ENCODE peak calls at places on chromosome 15, in six cellular contexts. One of them, this sample, is unnamed.

GRCh38 chr15:75921732-75922703 is 18.3 kb downstream of the FBXO22 start:
- DNase-seq in psoas muscle: peak; percentile 17
- DNase-seq in neuronal stem cell: no peak
- DNase-seq in CD8-positive, alpha-beta T cell: no peak
- DNase-seq in neural progenitor cell: peak; percentile 67
- DNase-seq in fibroblast of lung: peak; percentile 60
- DNase-seq in this sample: peak; percentile 44

GRCh38 chr15:84734794-84735479 is 13.5 kb upstream of the ZNF592 start:
- DNase-seq in psoas muscle: no peak
- DNase-seq in neuronal stem cell: no peak
- DNase-seq in CD8-positive, alpha-beta T cell: peak; percentile 78
- DNase-seq in neural progenitor cell: peak; percentile 71
- DNase-seq in fibroblast of lung: peak; percentile 83
- DNase-seq in this sample: peak; percentile 95

GRCh38 chr15:31352283-31352880 is 25.7 kb downstream of the KLF13 start:
- DNase-seq in psoas muscle: peak; percentile 68
- DNase-seq in neuronal stem cell: no peak
- DNase-seq in CD8-positive, alpha-beta T cell: no peak
- DNase-seq in neural progenitor cell: no peak
- DNase-seq in fibroblast of lung: peak; percentile 17
- DNase-seq in this sample: no peak

GRCh38 chr15:63509933-63510547 is 5.6 kb downstream of the USP3 start:
- DNase-seq in psoas muscle: no peak
- DNase-seq in neuronal stem cell: no peak
- DNase-seq in CD8-positive, alpha-beta T cell: no peak
- DNase-seq in neural progenitor cell: no peak
- DNase-seq in fibroblast of lung: peak; percentile 83
- DNase-seq in this sample: no peak

GRCh38 chr15:68672781-68673205 is 94.0 kb downstream of the CORO2B start:
- DNase-seq in psoas muscle: no peak
- DNase-seq in neuronal stem cell: no peak
- DNase-seq in CD8-positive, alpha-beta T cell: no peak
- DNase-seq in neural progenitor cell: peak; percentile 68
- DNase-seq in fibroblast of lung: peak; percentile 3
- DNase-seq in this sample: no peak

GRCh38 chr15:96625251-96625650 is 294.8 kb downstream of the NR2F2 start:
- DNase-seq in psoas muscle: no peak
- DNase-seq in neuronal stem cell: no peak
- DNase-seq in CD8-positive, alpha-beta T cell: no peak
- DNase-seq in neural progenitor cell: no peak
- DNase-seq in fibroblast of lung: peak; percentile 12
- DNase-seq in this sample: no peak

GRCh38 chr15:55628369-55628730 is 40.2 kb upstream of the PYGO1 start:
- DNase-seq in psoas muscle: no peak
- DNase-seq in neuronal stem cell: no peak
- DNase-seq in CD8-positive, alpha-beta T cell: no peak
- DNase-seq in neural progenitor cell: no peak
- DNase-seq in fibroblast of lung: peak; percentile 2
- DNase-seq in this sample: no peak

GRCh38 chr15:78420220-78420619 is 17.8 kb upstream of the IREB2 start:
- DNase-seq in psoas muscle: no peak
- DNase-seq in neuronal stem cell: no peak
- DNase-seq in CD8-positive, alpha-beta T cell: no peak
- DNase-seq in neural progenitor cell: no peak
- DNase-seq in fibroblast of lung: no peak
- DNase-seq in this sample: no peak

GRCh38 chr15:49235446-49236207 is 65.6 kb downstream of the GALK2 start:
- DNase-seq in psoas muscle: peak; percentile 30
- DNase-seq in neuronal stem cell: peak; percentile 57
- DNase-seq in CD8-positive, alpha-beta T cell: peak; percentile 39
- DNase-seq in neural progenitor cell: peak; percentile 79
- DNase-seq in fibroblast of lung: peak; percentile 76
- DNase-seq in this sample: no peak

GRCh38 chr15:100918034-100918689 is 995 bp upstream of the LRRK1 start:
- DNase-seq in psoas muscle: peak; percentile 82
- DNase-seq in neuronal stem cell: peak; percentile 59
- DNase-seq in CD8-positive, alpha-beta T cell: peak; percentile 56
- DNase-seq in neural progenitor cell: peak; percentile 88
- DNase-seq in fibroblast of lung: peak; percentile 69
- DNase-seq in this sample: peak; percentile 89

GRCh38 chr15:77656294-77656693 is 23.6 kb upstream of the LINGO1 start:
- DNase-seq in psoas muscle: no peak
- DNase-seq in neuronal stem cell: no peak
- DNase-seq in CD8-positive, alpha-beta T cell: no peak
- DNase-seq in neural progenitor cell: no peak
- DNase-seq in fibroblast of lung: no peak
- DNase-seq in this sample: no peak

GRCh38 chr15:78004919-78005634 is 72.4 kb downstream of the TBC1D2B start:
- DNase-seq in psoas muscle: peak; percentile 83
- DNase-seq in neuronal stem cell: no peak
- DNase-seq in CD8-positive, alpha-beta T cell: no peak
- DNase-seq in neural progenitor cell: no peak
- DNase-seq in fibroblast of lung: peak; percentile 90
- DNase-seq in this sample: no peak

GRCh38 chr15:67979281-67979680 is 74.8 kb upstream of the PIAS1 start:
- DNase-seq in psoas muscle: no peak
- DNase-seq in neuronal stem cell: no peak
- DNase-seq in CD8-positive, alpha-beta T cell: no peak
- DNase-seq in neural progenitor cell: no peak
- DNase-seq in fibroblast of lung: no peak
- DNase-seq in this sample: no peak

GRCh38 chr15:54582863-54583643 is 604.8 kb downstream of the UNC13C start:
- DNase-seq in psoas muscle: no peak
- DNase-seq in neuronal stem cell: no peak
- DNase-seq in CD8-positive, alpha-beta T cell: no peak
- DNase-seq in neural progenitor cell: no peak
- DNase-seq in fibroblast of lung: no peak
- DNase-seq in this sample: no peak

GRCh38 chr15:91516866-91517265 is 336.6 kb upstream of the SLCO3A1 start:
- DNase-seq in psoas muscle: no peak
- DNase-seq in neuronal stem cell: no peak
- DNase-seq in CD8-positive, alpha-beta T cell: no peak
- DNase-seq in neural progenitor cell: no peak
- DNase-seq in fibroblast of lung: no peak
- DNase-seq in this sample: no peak

GRCh38 chr15:96330450-96331140 is at the start of gene NR2F2:
- DNase-seq in psoas muscle: peak; percentile 96
- DNase-seq in neuronal stem cell: peak; percentile 98
- DNase-seq in CD8-positive, alpha-beta T cell: no peak
- DNase-seq in neural progenitor cell: peak; percentile 100
- DNase-seq in fibroblast of lung: peak; percentile 99
- DNase-seq in this sample: peak; percentile 97

GRCh38 chr15:77575203-77575934 is 57.3 kb downstream of the LINGO1 start:
- DNase-seq in psoas muscle: no peak
- DNase-seq in neuronal stem cell: no peak
- DNase-seq in CD8-positive, alpha-beta T cell: no peak
- DNase-seq in neural progenitor cell: no peak
- DNase-seq in fibroblast of lung: no peak
- DNase-seq in this sample: no peak

GRCh38 chr15:61951949-61952348 is 108.3 kb downstream of the VPS13C start:
- DNase-seq in psoas muscle: no peak
- DNase-seq in neuronal stem cell: no peak
- DNase-seq in CD8-positive, alpha-beta T cell: no peak
- DNase-seq in neural progenitor cell: no peak
- DNase-seq in fibroblast of lung: peak; percentile 10
- DNase-seq in this sample: no peak

GRCh38 chr15:63945005-63945788 is 101.1 kb downstream of the DAPK2 start:
- DNase-seq in psoas muscle: peak; percentile 70
- DNase-seq in neuronal stem cell: peak; percentile 54
- DNase-seq in CD8-positive, alpha-beta T cell: peak; percentile 74
- DNase-seq in neural progenitor cell: peak; percentile 81
- DNase-seq in fibroblast of lung: peak; percentile 36
- DNase-seq in this sample: peak; percentile 56

GRCh38 chr15:101000271-101000681 is 81.1 kb downstream of the LRRK1 start:
- DNase-seq in psoas muscle: no peak
- DNase-seq in neuronal stem cell: no peak
- DNase-seq in CD8-positive, alpha-beta T cell: no peak
- DNase-seq in neural progenitor cell: no peak
- DNase-seq in fibroblast of lung: peak; percentile 69
- DNase-seq in this sample: no peak

GRCh38 chr15:31136016-31136415 is 34.5 kb upstream of the TRPM1 start:
- DNase-seq in psoas muscle: no peak
- DNase-seq in neuronal stem cell: no peak
- DNase-seq in CD8-positive, alpha-beta T cell: no peak
- DNase-seq in neural progenitor cell: no peak
- DNase-seq in fibroblast of lung: no peak
- DNase-seq in this sample: peak; percentile 33

DNA sequence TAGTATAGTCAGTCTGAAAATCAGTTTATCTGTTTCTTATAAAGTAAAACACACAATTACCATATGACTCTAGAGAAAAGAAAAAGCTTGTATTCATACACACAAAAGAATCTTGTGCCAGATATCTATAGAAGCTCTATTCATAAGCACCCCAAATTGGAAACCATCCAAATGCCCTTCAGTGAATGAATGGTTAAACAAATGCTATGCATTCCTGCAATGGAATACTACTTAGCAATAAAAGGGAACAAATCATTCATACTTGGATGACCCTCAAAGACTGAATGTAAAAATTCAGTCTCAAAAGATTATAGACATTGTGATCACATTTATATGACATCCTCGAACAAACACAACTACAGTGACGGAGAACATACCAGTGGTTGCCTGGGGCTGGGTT is 680.6 kb downstream of the NTRK3 start:
- DNase-seq in psoas muscle: no peak
- DNase-seq in neuronal stem cell: no peak
- DNase-seq in CD8-positive, alpha-beta T cell: no peak
- DNase-seq in neural progenitor cell: no peak
- DNase-seq in fibroblast of lung: no peak
- DNase-seq in this sample: no peak
- H3K4me1 ChIP-seq in psoas muscle: no peaks in the 10 kb centered on the region
- H3K4me1 ChIP-seq in neuronal stem cell: peaks cover 2% of the 10 kb centered on the region
- H3K4me1 ChIP-seq in CD8-positive, alpha-beta T cell: no peaks in the 10 kb centered on the region
- H3K4me1 ChIP-seq in neural progenitor cell: no peaks in the 10 kb centered on the region
- H3K4me1 ChIP-seq in fibroblast of lung: no peaks in the 10 kb centered on the region
- H3K4me1 ChIP-seq in this sample: no peaks in the 10 kb centered on the region

GRCh38 chr15:74035121-74035829 is 40.8 kb downstream of the PML start:
- DNase-seq in psoas muscle: no peak
- DNase-seq in neuronal stem cell: no peak
- DNase-seq in CD8-positive, alpha-beta T cell: no peak
- DNase-seq in neural progenitor cell: no peak
- DNase-seq in fibroblast of lung: no peak
- DNase-seq in this sample: no peak

GRCh38 chr15:74039656-74040010 is 42.7 kb downstream of the GOLGA6A start:
- DNase-seq in psoas muscle: no peak
- DNase-seq in neuronal stem cell: no peak
- DNase-seq in CD8-positive, alpha-beta T cell: no peak
- DNase-seq in neural progenitor cell: no peak
- DNase-seq in fibroblast of lung: no peak
- DNase-seq in this sample: no peak

GRCh38 chr15:74036271-74037170 is 42.0 kb downstream of the PML start:
- DNase-seq in psoas muscle: no peak
- DNase-seq in neuronal stem cell: peak; percentile 48
- DNase-seq in CD8-positive, alpha-beta T cell: no peak
- DNase-seq in neural progenitor cell: peak; percentile 82
- DNase-seq in fibroblast of lung: peak; percentile 50
- DNase-seq in this sample: peak; percentile 72

GRCh38 chr15:74038707-74039655 is 43.4 kb downstream of the GOLGA6A start:
- DNase-seq in psoas muscle: no peak
- DNase-seq in neuronal stem cell: no peak
- DNase-seq in CD8-positive, alpha-beta T cell: no peak
- DNase-seq in neural progenitor cell: no peak
- DNase-seq in fibroblast of lung: peak; percentile 61
- DNase-seq in this sample: no peak

GRCh38 chr15:74037171-74038117 is 42.9 kb downstream of the PML start:
- DNase-seq in psoas muscle: no peak
- DNase-seq in neuronal stem cell: no peak
- DNase-seq in CD8-positive, alpha-beta T cell: no peak
- DNase-seq in neural progenitor cell: no peak
- DNase-seq in fibroblast of lung: no peak
- DNase-seq in this sample: no peak
- H3K36me3 ChIP-seq in psoas muscle: peaks cover 55% of the 10 kb centered on the region
- H3K36me3 ChIP-seq in neuronal stem cell: peaks cover 10% of the 10 kb centered on the region
- H3K36me3 ChIP-seq in CD8-positive, alpha-beta T cell: peaks cover 32% of the 10 kb centered on the region
- H3K36me3 ChIP-seq in neural progenitor cell: no peaks in the 10 kb centered on the region
- H3K36me3 ChIP-seq in fibroblast of lung: peaks cover 24% of the 10 kb centered on the region
- H3K36me3 ChIP-seq in this sample: no peaks in the 10 kb centered on the region

DNA sequence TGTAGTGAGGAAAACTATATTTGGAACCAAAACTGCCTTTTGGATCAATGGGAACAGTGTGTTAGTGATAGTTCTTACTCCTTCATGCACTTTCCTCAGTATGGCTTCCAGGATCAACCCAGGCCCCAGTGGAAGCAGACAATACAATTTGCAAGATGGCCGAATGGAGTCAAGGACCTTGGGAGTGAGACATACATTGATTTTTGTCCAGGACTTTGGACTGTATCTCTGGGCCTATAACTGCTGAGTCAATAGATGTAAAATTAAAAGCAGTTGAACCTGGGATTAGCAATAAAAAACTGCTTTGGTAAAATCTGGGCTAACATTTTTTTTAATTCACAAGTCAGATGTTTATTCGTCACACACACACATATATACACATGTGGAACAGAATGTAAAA is 1.8 kb downstream of the ARRDC4 start:
- DNase-seq in psoas muscle: no peak
- DNase-seq in neuronal stem cell: no peak
- DNase-seq in CD8-positive, alpha-beta T cell: no peak
- DNase-seq in neural progenitor cell: no peak
- DNase-seq in fibroblast of lung: no peak
- DNase-seq in this sample: no peak
- H3K4me3 ChIP-seq in psoas muscle: peak overlapping the region; percentile 94
- H3K4me3 ChIP-seq in neuronal stem cell: no peak overlapping the region
- H3K4me3 ChIP-seq in CD8-positive, alpha-beta T cell: no peak overlapping the region
- H3K4me3 ChIP-seq in neural progenitor cell: no peak overlapping the region
- H3K4me3 ChIP-seq in fibroblast of lung: peak overlapping the region; percentile 84
- H3K4me3 ChIP-seq in this sample: no peak overlapping the region

GRCh38 chr15:33064878-33065277 is 129.6 kb downstream of the FMN1 start:
- DNase-seq in psoas muscle: no peak
- DNase-seq in neuronal stem cell: no peak
- DNase-seq in CD8-positive, alpha-beta T cell: no peak
- DNase-seq in neural progenitor cell: no peak
- DNase-seq in fibroblast of lung: peak; percentile 84
- DNase-seq in this sample: no peak

GRCh38 chr15:33067456-33067855 is 127.1 kb downstream of the FMN1 start:
- DNase-seq in psoas muscle: no peak
- DNase-seq in neuronal stem cell: no peak
- DNase-seq in CD8-positive, alpha-beta T cell: no peak
- DNase-seq in neural progenitor cell: no peak
- DNase-seq in fibroblast of lung: peak; percentile 77
- DNase-seq in this sample: no peak

GRCh38 chr15:33068531-33068990 is 126.0 kb downstream of the FMN1 start:
- DNase-seq in psoas muscle: peak; percentile 40
- DNase-seq in neuronal stem cell: no peak
- DNase-seq in CD8-positive, alpha-beta T cell: no peak
- DNase-seq in neural progenitor cell: peak; percentile 26
- DNase-seq in fibroblast of lung: peak; percentile 42
- DNase-seq in this sample: no peak

GRCh38 chr15:33068007-33068441 is 126.5 kb downstream of the FMN1 start:
- DNase-seq in psoas muscle: peak; percentile 50
- DNase-seq in neuronal stem cell: no peak
- DNase-seq in CD8-positive, alpha-beta T cell: peak; percentile 15
- DNase-seq in neural progenitor cell: peak; percentile 28
- DNase-seq in fibroblast of lung: no peak
- DNase-seq in this sample: peak; percentile 51

DNA sequence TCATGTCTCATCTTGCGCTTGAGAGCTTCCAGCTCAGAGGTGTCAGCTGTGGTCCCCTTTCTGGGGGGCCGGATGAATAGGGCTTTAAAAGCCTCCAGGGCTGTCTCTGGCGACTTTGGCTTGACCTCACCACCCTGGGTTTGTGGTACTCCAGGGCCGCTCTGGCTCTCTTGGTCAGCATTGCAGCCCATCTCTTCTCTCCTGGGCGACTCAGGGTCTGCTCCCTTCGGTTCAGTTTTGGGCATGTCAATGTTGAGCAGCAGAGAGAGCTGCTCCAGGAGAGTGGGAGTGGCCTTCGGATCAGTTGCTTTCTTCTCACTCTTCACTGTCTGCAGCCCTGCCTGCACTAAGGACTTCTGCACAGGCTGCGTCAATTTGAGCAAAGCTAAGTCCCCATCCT is 127.9 kb downstream of the FMN1 start:
- DNase-seq in psoas muscle: no peak
- DNase-seq in neuronal stem cell: no peak
- DNase-seq in CD8-positive, alpha-beta T cell: no peak
- DNase-seq in neural progenitor cell: no peak
- DNase-seq in fibroblast of lung: no peak
- DNase-seq in this sample: no peak
- H3K4me1 ChIP-seq in psoas muscle: peaks cover 18% of the 10 kb centered on the region
- H3K4me1 ChIP-seq in neuronal stem cell: peaks cover 19% of the 10 kb centered on the region
- H3K4me1 ChIP-seq in CD8-positive, alpha-beta T cell: peaks cover 8% of the 10 kb centered on the region
- H3K4me1 ChIP-seq in neural progenitor cell: peaks cover 27% of the 10 kb centered on the region
- H3K4me1 ChIP-seq in fibroblast of lung: peaks cover 20% of the 10 kb centered on the region
- H3K4me1 ChIP-seq in this sample: no peaks in the 10 kb centered on the region